ENCODE peak calls at places on chromosomes 12 and 14, in nine cellular contexts. One of them, this sample, is unnamed.
A peak's percentile ranks its signal among the peaks of the same experiment; 100 is the strongest.

GRCh38 chr12:7749442-7749841 is 2.3 kb upstream of the CLEC4C start:
- DNase-seq in SK-N-SH: no peak
- DNase-seq in type B pancreatic cell: no peak
- DNase-seq in GM06990: no peak
- DNase-seq in stimulated activated CD8-positive, alpha-beta memory T cell treated with anti-CD3 and anti-CD28 coated beads, Interleukin-4, amount 100 ng/mL, for 24 hours: no peak
- DNase-seq in frontal cortex: no peak
- DNase-seq in stimulated activated CD4-positive, alpha-beta T cell treated with anti-CD3 and anti-CD28 coated beads, Interleukin-2, amount 100 ng/mL, for 4 hours: no peak
- DNase-seq in HTR-8/SVneo: no peak
- DNase-seq in activated CD8-positive, alpha-beta T cell treated with anti-CD3 and anti-CD28 coated beads for 36 hours: no peak
- DNase-seq in this sample: no peak

GRCh38 chr14:92660571-92660970 is 87.9 kb downstream of the LGMN start:
- DNase-seq in type B pancreatic cell: no peak
- DNase-seq in HTR-8/SVneo: no peak
- DNase-seq in stimulated activated CD4-positive, alpha-beta T cell treated with anti-CD3 and anti-CD28 coated beads, Interleukin-2, amount 100 ng/mL, for 4 hours: no peak
- DNase-seq in SK-N-SH: no peak
- DNase-seq in GM06990: no peak
- DNase-seq in activated CD8-positive, alpha-beta T cell treated with anti-CD3 and anti-CD28 coated beads for 36 hours: no peak
- DNase-seq in frontal cortex: no peak
- DNase-seq in stimulated activated CD8-positive, alpha-beta memory T cell treated with anti-CD3 and anti-CD28 coated beads, Interleukin-4, amount 100 ng/mL, for 24 hours: no peak
- DNase-seq in this sample: no peak

GRCh38 chr14:78836777-78837176 is 666.6 kb downstream of the NRXN3 start:
- DNase-seq in SK-N-SH: peak; percentile 21
- DNase-seq in stimulated activated CD4-positive, alpha-beta T cell treated with anti-CD3 and anti-CD28 coated beads, Interleukin-2, amount 100 ng/mL, for 4 hours: no peak
- DNase-seq in stimulated activated CD8-positive, alpha-beta memory T cell treated with anti-CD3 and anti-CD28 coated beads, Interleukin-4, amount 100 ng/mL, for 24 hours: no peak
- DNase-seq in HTR-8/SVneo: peak; percentile 43
- DNase-seq in type B pancreatic cell: no peak
- DNase-seq in GM06990: peak; percentile 18
- DNase-seq in frontal cortex: peak; percentile 1
- DNase-seq in activated CD8-positive, alpha-beta T cell treated with anti-CD3 and anti-CD28 coated beads for 36 hours: peak; percentile 56
- DNase-seq in this sample: no peak

GRCh38 chr12:70430400-70430799 is 64.3 kb downstream of the KCNMB4 start:
- DNase-seq in stimulated activated CD8-positive, alpha-beta memory T cell treated with anti-CD3 and anti-CD28 coated beads, Interleukin-4, amount 100 ng/mL, for 24 hours: no peak
- DNase-seq in HTR-8/SVneo: no peak
- DNase-seq in GM06990: no peak
- DNase-seq in SK-N-SH: no peak
- DNase-seq in activated CD8-positive, alpha-beta T cell treated with anti-CD3 and anti-CD28 coated beads for 36 hours: no peak
- DNase-seq in stimulated activated CD4-positive, alpha-beta T cell treated with anti-CD3 and anti-CD28 coated beads, Interleukin-2, amount 100 ng/mL, for 4 hours: no peak
- DNase-seq in type B pancreatic cell: no peak
- DNase-seq in frontal cortex: no peak
- DNase-seq in this sample: no peak

GRCh38 chr12:123847019-123847418 is 84.9 kb downstream of the DNAH10 start:
- DNase-seq in stimulated activated CD8-positive, alpha-beta memory T cell treated with anti-CD3 and anti-CD28 coated beads, Interleukin-4, amount 100 ng/mL, for 24 hours: no peak
- DNase-seq in HTR-8/SVneo: no peak
- DNase-seq in SK-N-SH: no peak
- DNase-seq in type B pancreatic cell: no peak
- DNase-seq in GM06990: no peak
- DNase-seq in activated CD8-positive, alpha-beta T cell treated with anti-CD3 and anti-CD28 coated beads for 36 hours: no peak
- DNase-seq in frontal cortex: no peak
- DNase-seq in stimulated activated CD4-positive, alpha-beta T cell treated with anti-CD3 and anti-CD28 coated beads, Interleukin-2, amount 100 ng/mL, for 4 hours: no peak
- DNase-seq in this sample: no peak

GRCh38 chr12:50677858-50678257 is 86.0 kb upstream of the ATF1 start:
- DNase-seq in stimulated activated CD4-positive, alpha-beta T cell treated with anti-CD3 and anti-CD28 coated beads, Interleukin-2, amount 100 ng/mL, for 4 hours: no peak
- DNase-seq in type B pancreatic cell: no peak
- DNase-seq in stimulated activated CD8-positive, alpha-beta memory T cell treated with anti-CD3 and anti-CD28 coated beads, Interleukin-4, amount 100 ng/mL, for 24 hours: no peak
- DNase-seq in frontal cortex: no peak
- DNase-seq in activated CD8-positive, alpha-beta T cell treated with anti-CD3 and anti-CD28 coated beads for 36 hours: no peak
- DNase-seq in HTR-8/SVneo: no peak
- DNase-seq in SK-N-SH: no peak
- DNase-seq in GM06990: no peak
- DNase-seq in this sample: no peak

GRCh38 chr14:81889529-81889928 is 355.9 kb upstream of the SEL1L start:
- DNase-seq in HTR-8/SVneo: no peak
- DNase-seq in frontal cortex: no peak
- DNase-seq in type B pancreatic cell: no peak
- DNase-seq in stimulated activated CD8-positive, alpha-beta memory T cell treated with anti-CD3 and anti-CD28 coated beads, Interleukin-4, amount 100 ng/mL, for 24 hours: no peak
- DNase-seq in GM06990: no peak
- DNase-seq in SK-N-SH: no peak
- DNase-seq in activated CD8-positive, alpha-beta T cell treated with anti-CD3 and anti-CD28 coated beads for 36 hours: no peak
- DNase-seq in stimulated activated CD4-positive, alpha-beta T cell treated with anti-CD3 and anti-CD28 coated beads, Interleukin-2, amount 100 ng/mL, for 4 hours: no peak
- DNase-seq in this sample: no peak

GRCh38 chr12:93938317-93938716 is 210.1 kb upstream of the PLXNC1 start:
- DNase-seq in GM06990: no peak
- DNase-seq in stimulated activated CD4-positive, alpha-beta T cell treated with anti-CD3 and anti-CD28 coated beads, Interleukin-2, amount 100 ng/mL, for 4 hours: no peak
- DNase-seq in SK-N-SH: no peak
- DNase-seq in HTR-8/SVneo: no peak
- DNase-seq in stimulated activated CD8-positive, alpha-beta memory T cell treated with anti-CD3 and anti-CD28 coated beads, Interleukin-4, amount 100 ng/mL, for 24 hours: no peak
- DNase-seq in activated CD8-positive, alpha-beta T cell treated with anti-CD3 and anti-CD28 coated beads for 36 hours: no peak
- DNase-seq in frontal cortex: no peak
- DNase-seq in type B pancreatic cell: no peak
- DNase-seq in this sample: no peak

GRCh38 chr12:106692896-106693295 is 81.6 kb upstream of the RIC8B start:
- DNase-seq in SK-N-SH: no peak
- DNase-seq in type B pancreatic cell: no peak
- DNase-seq in GM06990: no peak
- DNase-seq in activated CD8-positive, alpha-beta T cell treated with anti-CD3 and anti-CD28 coated beads for 36 hours: no peak
- DNase-seq in frontal cortex: no peak
- DNase-seq in stimulated activated CD4-positive, alpha-beta T cell treated with anti-CD3 and anti-CD28 coated beads, Interleukin-2, amount 100 ng/mL, for 4 hours: no peak
- DNase-seq in HTR-8/SVneo: no peak
- DNase-seq in stimulated activated CD8-positive, alpha-beta memory T cell treated with anti-CD3 and anti-CD28 coated beads, Interleukin-4, amount 100 ng/mL, for 24 hours: no peak
- DNase-seq in this sample: no peak

GRCh38 chr12:50507474-50507838 is 2.7 kb downstream of the DIP2B start:
- DNase-seq in SK-N-SH: no peak
- DNase-seq in HTR-8/SVneo: no peak
- DNase-seq in stimulated activated CD8-positive, alpha-beta memory T cell treated with anti-CD3 and anti-CD28 coated beads, Interleukin-4, amount 100 ng/mL, for 24 hours: no peak
- DNase-seq in stimulated activated CD4-positive, alpha-beta T cell treated with anti-CD3 and anti-CD28 coated beads, Interleukin-2, amount 100 ng/mL, for 4 hours: no peak
- DNase-seq in frontal cortex: no peak
- DNase-seq in type B pancreatic cell: no peak
- DNase-seq in activated CD8-positive, alpha-beta T cell treated with anti-CD3 and anti-CD28 coated beads for 36 hours: no peak
- DNase-seq in GM06990: no peak
- DNase-seq in this sample: no peak

GRCh38 chr14:105010891-105011291 is 10.0 kb downstream of the CDCA4 start:
- DNase-seq in HTR-8/SVneo: no peak
- DNase-seq in stimulated activated CD8-positive, alpha-beta memory T cell treated with anti-CD3 and anti-CD28 coated beads, Interleukin-4, amount 100 ng/mL, for 24 hours: no peak
- DNase-seq in stimulated activated CD4-positive, alpha-beta T cell treated with anti-CD3 and anti-CD28 coated beads, Interleukin-2, amount 100 ng/mL, for 4 hours: no peak
- DNase-seq in type B pancreatic cell: no peak
- DNase-seq in GM06990: no peak
- DNase-seq in frontal cortex: no peak
- DNase-seq in SK-N-SH: no peak
- DNase-seq in activated CD8-positive, alpha-beta T cell treated with anti-CD3 and anti-CD28 coated beads for 36 hours: no peak
- DNase-seq in this sample: no peak